ENCODE peak calls at places on chromosomes 5 and 9, in eight cellular contexts. O is AG04450, Y is HCT116, B is AG09309, E is astrocyte of the cerebellum, T is neural crest cell, J is BE2C, L is brain microvascular endothelial cell. N is an unnamed sample.

GRCh38 chr5:56350595-56351170 is 117.6 kb upstream of the ANKRD55 start:
- DNase-seq in B (peak; percentile 13), J (peak; percentile 81), O (peak; percentile 58), E (peak; percentile 40), L (peak; percentile 78), Y (peak; percentile 80), T (no peak), N (peak; percentile 77)

GRCh38 chr5:169576181-169576598 is 7.4 kb upstream of the SPDL1 start:
- DNase-seq in J (no peak), T (no peak), L (peak; percentile 79), Y (no peak), B (peak; percentile 86), E (peak; percentile 78), O (peak; percentile 34), N (peak; percentile 90)

GRCh38 chr5:54988817-54989216 is 3.4 kb upstream of the ESM1 start:
- DNase-seq in B (no peak), L (no peak), O (no peak), T (no peak), Y (no peak), J (no peak), E (no peak), N (no peak)

GRCh38 chr5:9015937-9016270 is 530.0 kb downstream of the SEMA5A start:
- DNase-seq in Y (no peak), O (no peak), J (no peak), B (peak; percentile 14), L (peak; percentile 32), E (no peak), T (no peak), N (peak; percentile 15)

GRCh38 chr5:141958773-141959172 is 771 bp upstream of the PCDH12 start:
- DNase-seq in B (no peak), E (no peak), O (no peak), L (no peak), Y (no peak), T (no peak), J (no peak), N (no peak)

GRCh38 chr5:55982957-55983381 is 11.8 kb downstream of the IL6ST start:
- DNase-seq in Y (no peak), J (peak; percentile 23), E (no peak), B (no peak), L (no peak), O (no peak), T (no peak), N (no peak)

GRCh38 chr9:110578896-110579752 is at the start of gene SVEP1:
- DNase-seq in L (peak; percentile 44), J (peak; percentile 33), Y (no peak), O (no peak), B (no peak), T (peak; percentile 40), E (no peak), N (peak; percentile 25)

GRCh38 chr9:5510360-5510931 is at the start of gene PDCD1LG2:
- DNase-seq in J (peak; percentile 25), L (peak; percentile 56), T (no peak), B (peak; percentile 46), O (peak; percentile 59), E (peak; percentile 65), Y (no peak), N (peak; percentile 63)

GRCh38 chr9:104073098-104073769 is 20.9 kb upstream of the SMC2 start:
- DNase-seq in J (no peak), L (no peak), B (no peak), O (no peak), T (no peak), Y (no peak), E (no peak), N (no peak)

GRCh38 chr9:104073770-104074133 is 20.4 kb upstream of the SMC2 start:
- DNase-seq in T (no peak), Y (no peak), J (no peak), B (no peak), L (no peak), O (no peak), E (no peak), N (no peak)

GRCh38 chr9:104068546-104068945 is 25.6 kb upstream of the SMC2 start:
- DNase-seq in B (no peak), E (no peak), T (no peak), O (no peak), J (no peak), Y (no peak), L (no peak), N (no peak)

GRCh38 chr9:104071589-104071988 is 22.5 kb upstream of the SMC2 start:
- DNase-seq in B (no peak), O (no peak), E (no peak), L (no peak), T (no peak), Y (no peak), J (no peak), N (no peak)

DNA sequence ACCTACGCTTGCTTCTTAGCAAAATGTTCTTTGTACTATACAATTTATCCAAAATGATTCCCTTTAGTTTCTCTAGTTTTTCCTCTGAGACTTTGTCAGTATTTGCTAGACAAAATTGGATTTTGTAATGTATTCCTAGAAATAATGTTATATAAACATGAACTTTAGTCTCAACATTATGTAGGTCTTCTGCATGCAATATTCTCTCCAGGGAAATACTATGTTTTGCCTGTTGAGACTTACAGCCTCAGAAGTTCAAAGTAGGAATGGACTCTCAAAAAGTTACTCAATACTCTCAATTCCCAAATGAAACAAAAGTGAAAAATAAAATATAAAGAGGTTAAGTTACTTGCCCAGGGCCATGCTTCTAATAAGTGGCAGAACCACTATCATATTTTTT is 24.8 kb upstream of the SMC2 start:
- DNase-seq in T (no peak), Y (no peak), J (no peak), B (no peak), E (no peak), O (no peak), L (no peak), N (no peak)
- TF ChIP-seq CTCF in T (no peak), Y (no peak), J (no peak), B (no peak), E (no peak), O (no peak), L (no peak), N (no peak)

DNA sequence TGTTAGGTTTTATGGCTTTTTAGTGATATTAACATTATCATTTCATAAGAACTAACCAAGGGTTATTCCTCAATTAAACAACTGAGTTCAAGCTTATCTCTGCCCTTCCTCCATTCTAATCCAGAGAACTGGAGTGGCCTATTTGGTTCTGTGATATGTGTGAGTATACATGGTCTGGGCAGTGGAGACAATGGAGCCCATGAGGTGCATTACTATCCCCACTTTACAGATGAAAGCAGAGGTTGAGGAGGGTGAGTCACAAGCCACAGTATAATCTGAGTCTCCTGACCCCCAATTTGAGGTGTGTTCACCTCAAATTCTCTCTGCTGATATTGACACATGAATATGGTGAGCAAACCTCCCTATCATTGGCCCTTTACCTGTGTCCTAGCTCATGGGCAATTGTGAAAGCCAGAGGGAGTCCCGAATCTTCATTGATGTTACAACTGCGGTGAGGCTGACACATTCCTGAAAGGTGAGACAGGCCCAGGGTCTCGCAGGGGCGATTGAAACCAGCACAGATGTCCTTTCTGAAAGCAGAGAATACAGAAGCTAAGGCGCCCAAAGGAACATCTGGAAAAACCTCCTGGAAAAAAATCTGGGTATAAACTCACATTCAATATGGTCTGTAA is 217.2 kb downstream of the TARS1 start:
- DNase-seq in O (no peak), J (no peak), L (no peak), B (no peak), Y (no peak), T (no peak), E (no peak), N (no peak)
- TF ChIP-seq CTCF in O (no peak), J (no peak), L (no peak), B (no peak), Y (no peak), T (no peak), E (no peak), N (no peak)

DNA sequence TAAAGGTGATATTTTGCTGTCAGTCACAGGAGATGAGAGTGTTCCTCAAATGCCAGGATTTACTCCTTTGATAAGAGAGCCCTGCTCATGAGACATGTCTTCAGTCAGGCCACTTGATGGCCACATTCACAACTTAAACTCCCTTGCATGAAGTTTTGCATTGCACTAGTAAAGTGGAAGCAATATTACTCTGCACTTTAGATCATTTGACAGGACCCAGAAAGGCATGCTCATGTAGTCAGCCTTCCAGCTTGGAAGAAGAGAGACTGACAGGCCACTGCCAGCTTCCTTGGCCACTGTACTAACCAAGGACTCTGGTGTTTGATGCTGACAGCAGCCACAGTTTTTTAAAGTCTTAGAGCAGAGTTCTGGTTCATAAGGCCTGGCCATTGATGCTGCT is 42.6 kb downstream of the NPR3 start:
- DNase-seq in E (no peak), Y (no peak), L (peak; percentile 6), J (no peak), T (no peak), B (peak; percentile 16), O (no peak), N (peak; percentile 45)
- TF ChIP-seq CTCF in E (no peak), Y (no peak), L (peak; percentile 35), J (no peak), T (no peak), B (peak; percentile 20), O (no peak), N (peak; percentile 49)

GRCh38 chr5:112703866-112704820 is 33.5 kb upstream of the APC start:
- DNase-seq in B (no peak), O (no peak), J (no peak), E (peak; percentile 38), Y (no peak), L (peak; percentile 75), T (no peak), N (peak; percentile 46)

GRCh38 chr5:112710896-112711295 is 26.8 kb upstream of the APC start:
- DNase-seq in L (no peak), E (no peak), J (no peak), B (no peak), T (no peak), Y (no peak), O (no peak), N (no peak)

GRCh38 chr5:112706446-112707016 is 31.2 kb upstream of the APC start:
- DNase-seq in J (no peak), T (no peak), L (no peak), Y (no peak), E (no peak), O (no peak), B (no peak), N (no peak)

GRCh38 chr5:112709416-112709815 is 28.3 kb upstream of the APC start:
- DNase-seq in E (no peak), B (no peak), O (no peak), Y (no peak), J (no peak), L (no peak), T (no peak), N (peak; percentile 32)

DNA sequence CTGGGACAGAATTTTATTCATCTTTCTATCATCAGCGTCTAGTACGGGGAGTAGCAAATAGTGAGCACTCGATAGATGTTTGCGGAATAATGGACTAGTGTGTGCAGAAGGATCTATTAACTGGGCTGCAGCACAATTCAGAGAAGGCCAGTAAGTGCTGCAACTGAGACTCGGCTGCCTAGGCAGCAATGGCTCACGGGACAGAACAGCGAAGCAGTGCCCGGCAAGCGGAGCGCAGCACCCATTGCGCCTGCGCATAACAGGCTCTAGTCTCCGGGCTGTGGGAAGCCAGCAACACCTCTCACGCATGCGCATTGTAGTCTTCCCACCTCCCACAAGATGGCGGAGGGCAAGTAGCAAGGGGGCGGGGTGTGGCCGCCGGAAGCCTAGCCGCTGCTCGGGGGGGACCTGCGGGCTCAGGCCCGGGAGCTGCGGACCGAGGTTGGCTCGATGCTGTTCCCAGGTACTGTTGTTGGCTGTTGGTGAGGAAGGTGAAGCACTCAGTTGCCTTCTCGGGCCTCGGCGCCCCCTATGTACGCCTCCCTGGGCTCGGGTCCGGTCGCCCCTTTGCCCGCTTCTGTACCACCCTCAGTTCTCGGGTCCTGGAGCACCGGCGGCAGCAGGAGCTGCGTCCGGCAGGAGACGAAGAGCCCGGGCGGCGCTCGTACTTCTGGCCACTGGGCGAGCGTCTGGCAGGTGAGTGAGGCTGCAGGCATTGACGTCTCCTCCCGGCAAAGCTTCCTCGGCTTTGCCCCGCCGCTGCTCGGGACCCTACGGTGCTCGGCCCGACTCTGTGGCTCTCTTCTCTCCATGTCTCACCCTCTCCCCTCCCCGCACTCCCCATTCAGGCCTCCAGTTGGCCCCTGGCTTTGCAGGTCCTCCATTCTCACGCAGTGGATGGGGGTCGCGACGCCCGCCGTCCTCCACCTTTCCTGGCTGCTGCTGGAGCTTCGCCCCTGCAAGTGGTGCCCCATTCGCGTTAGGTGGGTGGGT is 30.2 kb upstream of the APC start:
- DNase-seq in J (peak; percentile 99), Y (peak; percentile 96), E (peak; percentile 97), B (peak; percentile 94), L (peak; percentile 97), T (peak; percentile 94), O (peak; percentile 98), N (peak; percentile 99)
- TF ChIP-seq CTCF in J (no peak), Y (no peak), E (no peak), B (peak; percentile 8), L (peak; percentile 8), T (peak; percentile 24), O (no peak), N (peak; percentile 33)